ENCODE peak calls at places on chromosomes 11 and 22, in five cellular contexts. H is left ventricle myocardium inferior; D is activated CD4-positive, alpha-beta T cell treated with anti-CD3 and anti-CD28 coated beads, Interleukin-2, amount 10 ng/mL, durations not matched to agents 24 days and 14 days; M is activated CD4-positive, alpha-beta memory T cell treated with anti-CD3 and anti-CD28 coated beads for 36 hours; W is HAP-1. E is an unnamed sample.

GRCh38 chr11:83648610-83649467 is 362.7 kb upstream of the CCDC90B start:
- DNase-seq in H (no peak), D (no peak), M (no peak), W (no peak), E (no peak)

GRCh38 chr11:105177658-105178057 is 38.1 kb upstream of the CARD18 start:
- DNase-seq in H (no peak), D (no peak), M (no peak), W (no peak), E (no peak)

GRCh38 chr11:36361901-36362391 is 65.9 kb downstream of the PRR5L start:
- DNase-seq in H (no peak), D (peak), M (no peak), W (no peak), E (no peak)

GRCh38 chr11:118074785-118075184 is 2.1 kb upstream of the TMPRSS4 start:
- DNase-seq in H (no peak), D (no peak), M (no peak), W (no peak), E (no peak)

GRCh38 chr11:33772300-33772699 is 2.0 kb downstream of the FBXO3 start:
- DNase-seq in H (no peak), D (no peak), M (peak), W (no peak), E (no peak)

GRCh38 chr11:60594998-60595637 is 79.9 kb downstream of the MS4A13 start:
- DNase-seq in H (no peak), D (no peak), M (no peak), W (no peak), E (no peak)

GRCh38 chr22:37894939-37895670 is 11.0 kb upstream of the MICALL1 start:
- DNase-seq in H (no peak), D (no peak), M (no peak), W (peak), E (no peak)

GRCh38 chr11:111937461-111937769 is 272 bp downstream of the DIXDC1 start:
- DNase-seq in H (no peak), D (no peak), M (no peak), W (no peak), E (no peak)

GRCh38 chr22:49093192-49093880 is 734.3 kb downstream of the BRD1 start:
- DNase-seq in H (no peak), D (no peak), M (no peak), W (no peak), E (no peak)

GRCh38 chr22:48371391-48371790 is 1456.3 kb downstream of the BRD1 start:
- DNase-seq in H (no peak), D (no peak), M (no peak), W (no peak), E (no peak)

GRCh38 chr11:132049205-132049604 is 678.8 kb downstream of the NTM start:
- DNase-seq in H (no peak), D (no peak), M (no peak), W (no peak), E (no peak)

GRCh38 chr11:59573216-59573615 is 42.4 kb downstream of the OSBP start:
- DNase-seq in H (no peak), D (no peak), M (no peak), W (no peak), E (no peak)

GRCh38 chr11:70471254-70471653 is 72.9 kb downstream of the CTTN start:
- DNase-seq in H (no peak), D (peak), M (peak), W (peak), E (peak)

GRCh38 chr22:50398698-50399648 is 55.8 kb downstream of the PPP6R2 start:
- DNase-seq in H (no peak), D (no peak), M (no peak), W (no peak), E (no peak)

GRCh38 chr11:46220313-46220712 is 57.1 kb upstream of the CREB3L1 start:
- DNase-seq in H (no peak), D (no peak), M (no peak), W (no peak), E (no peak)

GRCh38 chr11:66119348-66120133 is 49.5 kb downstream of the PACS1 start:
- DNase-seq in H (no peak), D (no peak), M (no peak), W (no peak), E (no peak)

E was measured in CMK.